ENCODE peak calls at places on chromosome 3, in four cellular contexts. K is heart right ventricle, V is endodermal cell, Z is iPS DF 6.9. A is an unnamed sample.

GRCh38 chr3:20256144-20256543 is 70.1 kb upstream of the SGO1 start:
- DNase-seq in K (no peak), V (no peak), Z (no peak), A (no peak)

GRCh38 chr3:76134166-76134565 is 348.8 kb upstream of the ZNF717 start:
- DNase-seq in V (no peak), K (no peak), Z (no peak), A (no peak)

GRCh38 chr3:54917172-54917571 is 10.7 kb downstream of the LRTM1 start:
- DNase-seq in V (no peak), Z (no peak), K (no peak), A (no peak)

GRCh38 chr3:170765419-170766078 is 104.4 kb downstream of the RPL22L1 start:
- DNase-seq in Z (no peak), V (no peak), K (no peak), A (no peak)

GRCh38 chr3:138408751-138409161 is 25.7 kb upstream of the ESYT3 start:
- DNase-seq in K (no peak), Z (peak; percentile 16), V (peak; percentile 59), A (no peak)

GRCh38 chr3:171028025-171028778 is 1.7 kb upstream of the SLC2A2 start:
- DNase-seq in Z (peak; percentile 18), V (peak; percentile 93), K (peak; percentile 60), A (peak; percentile 66)

GRCh38 chr3:20185364-20185732 is 658 bp downstream of the SGO1 start:
- DNase-seq in V (peak; percentile 45), Z (no peak), K (no peak), A (no peak)

GRCh38 chr3:108862865-108863798 is 40.5 kb downstream of the TRAT1 start:
- DNase-seq in V (no peak), Z (no peak), K (no peak), A (peak; percentile 17)

GRCh38 chr3:159077860-159078259 is 276.0 kb downstream of the MFSD1 start:
- DNase-seq in K (no peak), Z (no peak), V (no peak), A (peak; percentile 57)

GRCh38 chr3:182389041-182389815 is 404.1 kb upstream of the ATP11B start:
- DNase-seq in Z (no peak), K (no peak), V (no peak), A (no peak)

GRCh38 chr3:106529738-106530137 is 660.9 kb upstream of the CBLB start:
- DNase-seq in K (no peak), V (no peak), Z (no peak), A (no peak)

GRCh38 chr3:3729261-3729660 is 70.0 kb upstream of the LRRN1 start:
- DNase-seq in K (no peak), V (no peak), Z (no peak), A (no peak)

GRCh38 chr3:59480486-59480995 is 430.7 kb upstream of the CFAP20DC start:
- DNase-seq in K (no peak), V (no peak), Z (no peak), A (peak; percentile 44)

GRCh38 chr3:154241496-154241895 is 82.8 kb downstream of the DHX36 start:
- DNase-seq in Z (no peak), V (no peak), K (no peak), A (no peak)

GRCh38 chr3:33063651-33064051 is 33.3 kb downstream of the GLB1 start:
- DNase-seq in Z (no peak), K (no peak), V (peak; percentile 18), A (peak; percentile 16)

GRCh38 chr3:197833930-197834715 is 43.1 kb downstream of the LRCH3 start:
- DNase-seq in K (no peak), V (no peak), Z (no peak), A (no peak)

GRCh38 chr3:189490337-189490736 is 140.9 kb upstream of the TP63 start:
- DNase-seq in K (no peak), Z (no peak), V (no peak), A (no peak)

GRCh38 chr3:118548434-118548833 is 486.2 kb downstream of the IGSF11 start:
- DNase-seq in K (no peak), Z (no peak), V (no peak), A (no peak)

GRCh38 chr3:107756649-107757048 is 233.9 kb downstream of the BBX start:
- DNase-seq in V (no peak), Z (no peak), K (no peak), A (no peak)

GRCh38 chr3:135516143-135516542 is 449.4 kb upstream of the PPP2R3A start:
- DNase-seq in V (peak; percentile 81), Z (peak; percentile 35), K (no peak), A (no peak)

GRCh38 chr3:10149222-10149621 is 7.6 kb downstream of the VHL start:
- DNase-seq in K (no peak), Z (no peak), V (no peak), A (no peak)

GRCh38 chr3:61943975-61944374 is 382.6 kb downstream of the PTPRG start:
- DNase-seq in K (no peak), V (no peak), Z (no peak), A (no peak)

GRCh38 chr3:30199096-30199734 is 407.2 kb upstream of the TGFBR2 start:
- DNase-seq in V (peak; percentile 79), Z (peak; percentile 33), K (peak; percentile 77), A (peak; percentile 16)

GRCh38 chr3:177842743-177843734 is 645.8 kb upstream of the TBL1XR1 start:
- DNase-seq in K (no peak), V (no peak), Z (no peak), A (no peak)

GRCh38 chr3:149596136-149596770 is 61.6 kb downstream of the WWTR1 start:
- DNase-seq in Z (no peak), V (no peak), K (no peak), A (no peak)

GRCh38 chr3:69081583-69082262 is 1.6 kb upstream of the UBA3 start:
- DNase-seq in K (no peak), Z (no peak), V (peak; percentile 57), A (no peak)

GRCh38 chr3:54928056-54928770 is at the start of gene LRTM1:
- DNase-seq in K (no peak), V (no peak), Z (no peak), A (no peak)

GRCh38 chr3:58388550-58389061 is 45.0 kb downstream of the PDHB start:
- DNase-seq in Z (no peak), K (no peak), V (no peak), A (peak; percentile 59)

GRCh38 chr3:128369881-128370642 is 96.6 kb downstream of the DNAJB8 start:
- DNase-seq in V (no peak), K (no peak), Z (no peak), A (no peak)

GRCh38 chr3:72270072-72270611 is 485.2 kb upstream of the PROK2 start:
- DNase-seq in V (no peak), Z (no peak), K (peak; percentile 79), A (peak; percentile 97)

GRCh38 chr3:138768126-138768525 is 66.6 kb downstream of the PIK3CB start:
- DNase-seq in K (no peak), V (peak; percentile 64), Z (peak; percentile 7), A (no peak)

GRCh38 chr3:4587838-4588105 is 94.6 kb downstream of the ITPR1 start:
- DNase-seq in K (no peak), Z (no peak), V (no peak), A (no peak)

GRCh38 chr3:65020780-65021179 is 333.0 kb upstream of the ADAMTS9 start:
- DNase-seq in V (no peak), Z (no peak), K (no peak), A (no peak)

GRCh38 chr3:65020233-65020632 is 332.4 kb upstream of the ADAMTS9 start:
- DNase-seq in K (no peak), V (no peak), Z (no peak), A (no peak)

GRCh38 chr3:65024148-65024547 is 336.3 kb upstream of the ADAMTS9 start:
- DNase-seq in V (peak; percentile 74), K (no peak), Z (no peak), A (no peak)

GRCh38 chr3:65018801-65019200 is 331.0 kb upstream of the ADAMTS9 start:
- DNase-seq in V (no peak), Z (no peak), K (no peak), A (no peak)

GRCh38 chr3:65019412-65020093 is 331.8 kb upstream of the ADAMTS9 start:
- DNase-seq in Z (no peak), V (no peak), K (no peak), A (no peak)
- H3K4me3 ChIP-seq in Z (no peak overlapping the region), V (peak overlapping the region; percentile 62), K (no peak overlapping the region), A (no peak overlapping the region)

GRCh38 chr3:9007213-9007612 is 43.9 kb upstream of the RAD18 start:
- DNase-seq in Z (no peak), K (no peak), V (peak; percentile 20), A (no peak)
- H3K4me3 ChIP-seq in Z (no peak overlapping the region), K (no peak overlapping the region), V (no peak overlapping the region), A (no peak overlapping the region)

GRCh38 chr3:50364573-50365079 is 5.3 kb upstream of the TMEM115 start:
- DNase-seq in V (peak; percentile 83), Z (no peak), K (no peak), A (no peak)

GRCh38 chr3:50370594-50370993 is 11.3 kb upstream of the TMEM115 start:
- DNase-seq in K (no peak), Z (no peak), V (no peak), A (no peak)

GRCh38 chr3:50365080-50365841 is 5.9 kb upstream of the TMEM115 start:
- DNase-seq in Z (peak; percentile 75), K (peak; percentile 86), V (peak; percentile 98), A (no peak)

GRCh38 chr3:50369271-50369670 is 9.9 kb upstream of the TMEM115 start:
- DNase-seq in V (no peak), K (no peak), Z (no peak), A (no peak)

GRCh38 chr3:50365842-50366220 is 6.5 kb upstream of the TMEM115 start:
- DNase-seq in V (no peak), Z (no peak), K (no peak), A (no peak)
- H3K4me3 ChIP-seq in V (peak overlapping the region; percentile 84), Z (peak overlapping the region; percentile 53), K (no peak overlapping the region), A (no peak overlapping the region)

DNA sequence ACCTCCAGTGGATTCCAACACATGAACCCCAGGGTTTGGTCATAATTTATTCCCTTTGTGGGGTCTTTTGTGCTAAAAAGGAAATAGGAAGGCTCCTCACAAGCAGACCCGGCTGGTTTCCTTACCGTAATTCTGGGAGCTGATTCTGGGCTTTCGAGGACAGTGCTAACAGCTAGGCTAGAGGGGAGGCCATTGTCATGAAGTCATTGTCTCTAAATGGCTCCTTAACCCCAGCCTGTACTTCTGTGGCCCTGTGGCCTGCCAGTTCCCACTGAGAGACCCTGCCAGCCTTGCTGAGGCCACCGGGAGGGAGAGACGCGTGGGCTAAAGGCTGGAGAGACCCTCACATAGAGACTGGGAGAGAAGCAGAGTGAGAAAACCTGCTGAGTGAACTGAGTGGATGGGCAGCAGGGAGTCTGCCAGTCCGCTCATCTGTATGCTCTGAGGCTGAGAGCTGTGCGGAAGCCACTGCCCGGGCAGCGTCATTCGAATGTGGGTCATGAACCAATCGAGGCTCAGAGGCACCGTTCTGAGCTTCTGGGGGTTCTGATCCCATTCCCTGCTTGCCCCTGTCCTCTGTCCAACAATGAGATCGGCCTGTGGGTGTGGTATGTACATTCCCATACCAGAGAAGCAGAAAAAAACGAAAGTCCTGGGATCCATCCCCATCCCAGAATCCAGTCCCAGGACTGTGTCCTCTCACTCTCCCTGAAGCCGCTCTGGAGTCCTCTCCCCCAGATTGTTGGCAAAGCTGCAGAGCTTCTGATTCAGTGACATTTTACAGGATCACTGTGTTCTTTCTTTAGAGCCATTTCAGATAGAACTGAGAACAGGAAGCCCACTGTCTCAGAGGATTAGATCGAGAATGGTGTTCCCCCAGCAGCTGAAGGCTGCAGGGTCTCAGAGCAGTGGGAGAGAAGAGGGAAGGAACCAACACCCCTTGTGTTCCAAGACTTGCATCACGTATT is 21.3 kb upstream of the DGKG start:
- DNase-seq in K (peak; percentile 30), V (peak; percentile 63), Z (no peak), A (no peak)
- H3K4me3 ChIP-seq in K (no peak overlapping the region), V (no peak overlapping the region), Z (no peak overlapping the region), A (no peak overlapping the region)

GRCh38 chr3:103818800-103819199 is 1384.0 kb downstream of the ZPLD1 start:
- DNase-seq in K (no peak), V (no peak), Z (no peak), A (no peak)
- H3K4me3 ChIP-seq in K (no peak overlapping the region), V (no peak overlapping the region), Z (no peak overlapping the region), A (no peak overlapping the region)

A was measured in skeletal muscle cell.